ENCODE peak calls at places on chromosomes 12 and 14, in five cellular contexts. S is mesendoderm; R is activated naive CD8-positive, alpha-beta T cell treated with anti-CD3 and anti-CD28 coated beads, Interleukin-2, amount 10 ng/mL, durations not matched to agents 7 days and 5 days; P is fibroblast of mammary gland; I is CD8-positive, alpha-beta memory T cell. T is an unnamed sample.

GRCh38 chr14:76953196-76953945 is 75.1 kb downstream of the IRF2BPL start:
- DNase-seq in R (peak), S (no peak), I (peak), P (peak), T (peak)

GRCh38 chr14:66425402-66425801 is 60.8 kb upstream of the CCDC196 start:
- DNase-seq in R (no peak), S (no peak), P (no peak), I (no peak), T (no peak)

GRCh38 chr12:5503371-5503770 is 71.5 kb downstream of the NTF3 start:
- DNase-seq in I (no peak), S (no peak), R (no peak), P (no peak), T (no peak)

GRCh38 chr12:54497883-54498282 is 331 bp downstream of the NCKAP1L start:
- DNase-seq in I (no peak), S (no peak), P (no peak), R (no peak), T (no peak)

GRCh38 chr14:53528114-53528513 is 375.0 kb upstream of the DDHD1 start:
- DNase-seq in P (peak), R (no peak), S (no peak), I (no peak), T (no peak)

GRCh38 chr14:88937706-88938105 is 113.3 kb downstream of the TTC8 start:
- DNase-seq in P (no peak), R (no peak), S (no peak), I (no peak), T (no peak)

GRCh38 chr12:75481013-75481705 is 604 bp downstream of the GLIPR1 start:
- DNase-seq in R (no peak), P (peak), I (no peak), S (no peak), T (peak)

GRCh38 chr12:45655186-45655585 is 74.3 kb upstream of the ARID2 start:
- DNase-seq in R (peak), P (peak), I (peak), S (peak), T (no peak)

GRCh38 chr12:119949145-119949544 is 39.9 kb upstream of the BICDL1 start:
- DNase-seq in S (peak), P (no peak), R (no peak), I (no peak), T (no peak)